ENCODE peak calls at places on chromosome 1, in eight cellular contexts. G is A549, N is GM12878, M is NB4, J is K562, T is SK-N-SH, C is WTC11, P is endothelial cell of umbilical vein. V is an unnamed sample.

GRCh38 chr1:228471762-228472398 is 15.3 kb upstream of the RNF187 start:
- DNase-seq in N (no peak), M (peak), J (peak), G (peak), C (no peak), T (peak), P (peak), V (peak)

GRCh38 chr1:154856049-154856448 is 14.0 kb downstream of the KCNN3 start:
- DNase-seq in G (no peak), J (no peak), T (peak), P (no peak), C (peak), M (no peak), N (no peak), V (no peak)

GRCh38 chr1:59061876-59062275 is 235.0 kb upstream of the FGGY start:
- DNase-seq in C (no peak), P (peak), M (peak), G (peak), T (no peak), N (no peak), J (no peak), V (peak)

GRCh38 chr1:172390620-172391491 is 29.6 kb upstream of the C1orf105 start:
- DNase-seq in M (no peak), T (no peak), J (no peak), P (peak), G (no peak), C (peak), N (peak), V (no peak)

GRCh38 chr1:53631622-53632310 is 107.2 kb downstream of the GLIS1 start:
- DNase-seq in P (no peak), T (no peak), G (no peak), N (no peak), C (no peak), J (no peak), M (no peak), V (no peak)

GRCh38 chr1:8555582-8555981 is 237.7 kb downstream of the SLC45A1 start:
- DNase-seq in G (no peak), M (no peak), T (no peak), C (no peak), J (no peak), N (no peak), P (no peak), V (no peak)

GRCh38 chr1:177255411-177255810 is 84.7 kb downstream of the BRINP2 start:
- DNase-seq in T (no peak), G (peak), M (no peak), P (peak), N (no peak), C (no peak), J (no peak), V (no peak)

GRCh38 chr1:30809514-30810263 is 52.1 kb upstream of the LAPTM5 start:
- DNase-seq in G (no peak), J (peak), T (no peak), C (no peak), M (no peak), N (no peak), P (peak), V (no peak)

GRCh38 chr1:28058168-28058567 is 30.2 kb downstream of the EYA3 start:
- DNase-seq in G (no peak), N (no peak), J (no peak), T (peak), M (no peak), C (no peak), P (no peak), V (no peak)

GRCh38 chr1:236273358-236273757 is 8.4 kb downstream of the ERO1B start:
- DNase-seq in M (no peak), C (no peak), N (no peak), T (no peak), P (no peak), J (no peak), G (no peak), V (no peak)

GRCh38 chr1:74380252-74380651 is 132.2 kb downstream of the LRRC53 start:
- DNase-seq in M (no peak), J (no peak), N (no peak), P (no peak), G (no peak), T (no peak), C (no peak), V (no peak)

GRCh38 chr1:208668991-208669390 is 424.8 kb upstream of the PLXNA2 start:
- DNase-seq in P (no peak), C (peak), M (peak), T (no peak), G (no peak), N (no peak), J (no peak), V (no peak)

GRCh38 chr1:60488857-60489256 is 415.3 kb upstream of the C1orf87 start:
- DNase-seq in P (no peak), G (no peak), C (no peak), M (no peak), J (no peak), T (no peak), N (no peak), V (no peak)

GRCh38 chr1:186819140-186819539 is 9.6 kb upstream of the PLA2G4A start:
- DNase-seq in G (no peak), M (no peak), T (no peak), P (peak), N (peak), J (no peak), C (no peak), V (no peak)

GRCh38 chr1:62728963-62729362 is 40.8 kb upstream of the DOCK7 start:
- DNase-seq in G (no peak), M (no peak), N (no peak), J (no peak), P (no peak), C (no peak), T (no peak), V (no peak)

GRCh38 chr1:8460784-8461183 is 142.9 kb downstream of the SLC45A1 start:
- DNase-seq in M (no peak), C (no peak), T (no peak), J (no peak), P (no peak), N (no peak), G (no peak), V (no peak)

GRCh38 chr1:179876289-179876715 is 1.3 kb downstream of the TOR1AIP2 start:
- DNase-seq in G (peak), P (peak), C (no peak), T (no peak), M (peak), N (no peak), J (no peak), V (no peak)

GRCh38 chr1:216826206-216826605 is 103.0 kb upstream of the ESRRG start:
- DNase-seq in C (no peak), T (no peak), J (no peak), N (no peak), P (no peak), M (no peak), G (no peak), V (no peak)

GRCh38 chr1:42601472-42601871 is 56.8 kb upstream of the PPIH start:
- DNase-seq in T (no peak), P (no peak), C (no peak), N (no peak), G (no peak), J (no peak), M (no peak), V (no peak)

GRCh38 chr1:237470712-237471310 is 419.9 kb downstream of the ZP4 start:
- DNase-seq in P (no peak), N (no peak), G (peak), C (peak), M (peak), T (no peak), J (no peak), V (no peak)

DNA sequence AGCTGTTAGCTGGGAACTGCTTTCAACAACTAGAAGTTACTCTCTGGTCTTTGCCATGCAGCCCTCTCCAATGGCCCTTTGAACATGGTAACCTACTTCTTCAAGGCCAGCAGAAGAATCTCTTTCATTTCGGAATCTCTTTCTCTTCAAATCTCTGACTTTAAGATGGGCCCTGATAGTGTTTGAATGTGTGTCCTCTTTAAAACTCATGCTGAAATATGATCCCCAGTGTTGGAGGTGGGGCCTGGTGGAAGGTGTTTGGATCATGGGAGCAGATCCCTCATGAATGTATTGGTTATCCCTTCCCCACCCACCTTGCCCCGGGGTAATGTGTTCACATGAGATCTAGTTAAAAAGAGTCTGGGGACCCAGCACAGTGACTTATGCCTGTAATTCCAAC is 54.5 kb upstream of the SOX13 start:
- DNase-seq in J (no peak), T (no peak), P (no peak), N (no peak), G (no peak), C (no peak), M (no peak), V (no peak)
- TF ChIP-seq MAX in J (no peak), T (no peak), P (no peak), N (no peak), G (no peak), C (no peak), M (no peak), V (no peak)

GRCh38 chr1:225961659-225962439 is 20.8 kb upstream of the LEFTY2 start:
- DNase-seq in N (no peak), T (no peak), J (no peak), G (no peak), M (no peak), P (no peak), C (no peak), V (no peak)

GRCh38 chr1:225963735-225964530 is 22.9 kb upstream of the LEFTY2 start:
- DNase-seq in G (no peak), P (no peak), N (no peak), M (no peak), T (no peak), J (no peak), C (no peak), V (no peak)

GRCh38 chr1:225958041-225958440 is 17.0 kb upstream of the LEFTY2 start:
- DNase-seq in C (no peak), G (no peak), J (no peak), P (no peak), T (no peak), M (no peak), N (no peak), V (no peak)

GRCh38 chr1:225965231-225965630 is 24.2 kb upstream of the LEFTY2 start:
- DNase-seq in N (no peak), C (no peak), T (no peak), M (no peak), G (no peak), P (no peak), J (no peak), V (no peak)

GRCh38 chr1:225962440-225962975 is 21.5 kb upstream of the LEFTY2 start:
- DNase-seq in T (peak), P (peak), N (no peak), M (peak), J (peak), G (peak), C (peak), V (no peak)
- TF ChIP-seq MAX in T (no peak), P (no peak), N (no peak), M (no peak), J (no peak), G (no peak), C (peak), V (no peak)

DNA sequence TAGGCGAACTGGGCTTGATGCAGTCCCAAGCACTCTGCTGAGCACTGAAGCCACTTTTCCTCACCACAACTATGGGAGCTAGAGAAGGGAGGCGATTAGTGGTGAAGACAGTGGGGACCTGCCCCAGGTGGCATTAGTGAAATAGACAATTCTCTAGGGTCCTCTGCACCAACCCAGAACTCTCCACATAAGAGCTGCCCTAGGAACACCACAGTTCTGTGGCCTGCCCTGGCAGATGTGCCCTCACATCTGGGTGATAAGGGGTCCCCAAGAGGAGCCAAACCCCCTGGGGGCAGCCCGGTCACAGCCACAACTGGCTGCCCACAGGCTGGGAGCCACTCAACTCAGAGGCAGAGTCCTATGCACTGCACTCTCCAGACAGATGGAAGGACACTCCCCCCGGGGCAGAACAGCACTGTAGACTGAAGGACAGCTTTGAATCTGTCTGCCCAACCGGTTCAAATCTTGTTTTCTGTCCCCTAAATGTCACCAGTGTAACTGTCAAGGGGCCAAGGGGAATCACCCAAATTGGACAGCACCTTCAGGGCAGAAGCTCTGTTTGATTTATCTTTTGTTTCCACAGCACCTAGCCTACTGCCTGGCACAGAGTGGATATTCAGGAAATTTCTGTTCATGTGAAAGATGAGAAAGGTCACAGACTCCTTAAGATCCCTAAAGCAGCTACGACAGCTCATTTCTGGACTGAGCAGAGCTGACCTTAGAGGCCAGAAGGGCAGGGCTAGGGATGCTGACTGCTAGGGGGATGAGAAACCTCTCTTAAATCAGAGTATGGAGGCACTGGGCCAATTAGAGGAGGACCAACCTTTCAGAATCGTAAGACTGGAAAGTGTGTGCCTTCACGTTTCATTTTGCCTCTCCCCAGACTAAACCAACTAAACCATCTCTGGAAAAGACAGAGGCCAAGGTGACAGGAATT is 41.2 kb downstream of the ITPKB start:
- DNase-seq in P (no peak), T (no peak), M (no peak), N (no peak), G (no peak), J (no peak), C (no peak), V (no peak)
- TF ChIP-seq MAX in P (no peak), T (no peak), M (no peak), N (no peak), G (no peak), J (no peak), C (no peak), V (no peak)

GRCh38 chr1:15755643-15756040 is 3.0 kb upstream of the FBLIM1 start:
- DNase-seq in G (no peak), N (no peak), M (no peak), J (no peak), P (no peak), T (no peak), C (no peak), V (no peak)
- TF ChIP-seq MAX in G (no peak), N (no peak), M (no peak), J (no peak), P (no peak), T (no peak), C (no peak), V (no peak)

DNA sequence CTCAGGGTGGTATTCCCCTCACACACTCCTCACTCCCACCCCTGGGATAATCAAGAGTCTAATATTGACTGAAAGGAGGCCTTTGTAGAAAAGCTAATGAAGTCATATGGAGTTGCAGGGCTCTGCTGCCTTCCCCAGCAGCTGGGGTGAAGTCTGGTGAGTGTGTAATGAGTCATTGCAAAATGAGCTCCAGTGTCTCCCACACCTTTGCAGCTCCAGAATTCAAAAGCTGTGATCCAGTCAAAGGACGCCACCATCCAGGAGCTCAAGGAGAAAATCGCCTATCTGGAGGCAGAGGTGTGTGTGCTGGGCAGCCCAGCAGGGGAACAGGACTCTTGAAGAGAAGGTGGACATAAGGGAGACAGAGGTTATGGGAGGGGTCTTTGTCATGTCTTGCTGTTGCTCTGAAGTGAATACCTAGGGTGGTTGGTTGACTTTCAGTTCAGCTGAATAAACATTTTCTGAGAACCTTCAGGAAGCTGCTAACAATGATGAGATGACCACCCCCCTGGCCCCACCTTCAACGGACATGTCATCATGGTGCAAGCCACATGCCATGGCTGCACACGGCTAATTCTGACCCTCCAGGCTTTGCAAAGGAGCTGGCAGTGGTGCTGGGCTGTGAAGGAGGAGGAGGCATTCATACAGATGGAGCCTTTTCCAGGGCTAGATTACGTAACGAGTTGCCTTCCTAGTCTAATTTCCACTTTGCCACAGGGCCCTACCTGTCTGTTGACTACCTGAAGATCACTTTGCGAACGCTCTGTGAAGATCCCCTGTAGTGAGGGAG is 32.2 kb upstream of the SNX27 start:
- DNase-seq in T (no peak), M (peak), G (no peak), C (no peak), N (no peak), J (peak), P (no peak), V (no peak)
- TF ChIP-seq MAX in T (no peak), M (no peak), G (no peak), C (no peak), N (no peak), J (no peak), P (no peak), V (no peak)